ENCODE peak calls at places on chromosomes 12 and 14, in five cellular contexts. G is A549, U is K562, P is IMR-90, B is H1. N is an unnamed sample.

GRCh38 chr14:72544615-72545387 is 349.1 kb downstream of the DPF3 start:
- DNase-seq in G (no peak), P (no peak), B (peak), U (no peak), N (no peak)

GRCh38 chr12:114678718-114679117 is 5.3 kb downstream of the TBX3 start:
- DNase-seq in G (no peak), B (no peak), P (no peak), U (no peak), N (no peak)

GRCh38 chr12:116331876-116332275 is 54.4 kb upstream of the MED13L start:
- DNase-seq in G (no peak), B (no peak), P (no peak), U (no peak), N (no peak)

GRCh38 chr12:106247731-106248176 is at the start of gene CKAP4:
- DNase-seq in U (peak), P (peak), B (no peak), G (peak), N (peak)

GRCh38 chr14:67385618-67386017 is 25.5 kb downstream of the EIF2S1 start:
- DNase-seq in P (no peak), U (no peak), B (no peak), G (no peak), N (no peak)

GRCh38 chr12:54251667-54252284 is 28.1 kb downstream of the CBX5 start:
- DNase-seq in U (peak), G (peak), B (no peak), P (peak), N (peak)

GRCh38 chr12:2543801-2544200 is 251.0 kb upstream of the FKBP4 start:
- DNase-seq in G (no peak), P (no peak), B (no peak), U (no peak), N (no peak)

GRCh38 chr14:101826359-101826758 is 64.8 kb downstream of the PPP2R5C start:
- DNase-seq in P (no peak), G (no peak), U (no peak), B (no peak), N (no peak)

GRCh38 chr14:20179218-20179617 is 11.5 kb upstream of the OR11G2 start:
- DNase-seq in P (no peak), G (no peak), U (no peak), B (no peak), N (no peak)

GRCh38 chr12:30796891-30797371 is 42.2 kb upstream of the CAPRIN2 start:
- DNase-seq in U (no peak), G (peak), B (no peak), P (peak), N (no peak)

GRCh38 chr12:54388214-54389138 is 3.9 kb upstream of the ZNF385A start:
- DNase-seq in P (no peak), G (no peak), U (peak), B (no peak), N (no peak)

GRCh38 chr14:99757331-99758070 is 35.7 kb upstream of the EML1 start:
- DNase-seq in U (no peak), B (no peak), G (peak), P (peak), N (no peak)

GRCh38 chr14:63938198-63939005 is 85.6 kb downstream of the SYNE2 start:
- DNase-seq in U (no peak), B (no peak), P (peak), G (no peak), N (no peak)

GRCh38 chr12:13727707-13728147 is 253.7 kb downstream of the GRIN2B start:
- DNase-seq in B (no peak), G (no peak), P (no peak), U (no peak), N (no peak)

GRCh38 chr12:28622416-28622815 is 432.2 kb downstream of the CCDC91 start:
- DNase-seq in U (no peak), P (peak), G (no peak), B (no peak), N (no peak)

GRCh38 chr14:91311284-91311662 is 66.8 kb upstream of the GPR68 start:
- DNase-seq in B (no peak), G (no peak), U (no peak), P (no peak), N (no peak)

GRCh38 chr14:100533647-100534485 is 53.4 kb downstream of the BEGAIN start:
- DNase-seq in P (no peak), G (no peak), U (no peak), B (no peak), N (no peak)

GRCh38 chr12:79934309-79935020 is 432 bp downstream of the PPP1R12A start:
- DNase-seq in G (peak), B (peak), P (peak), U (peak), N (peak)

GRCh38 chr14:91509083-91509877 is 830 bp downstream of the PPP4R3A start:
- DNase-seq in U (peak), G (peak), B (no peak), P (no peak), N (peak)

GRCh38 chr12:23055004-23055403 is 430.0 kb downstream of the ETNK1 start:
- DNase-seq in U (peak), B (peak), P (peak), G (no peak), N (peak)

GRCh38 chr12:47561746-47562145 is 144.1 kb downstream of the RPAP3 start:
- DNase-seq in P (no peak), B (no peak), U (no peak), G (no peak), N (no peak)

GRCh38 chr12:107344035-107344808 is 250.9 kb upstream of the CRY1 start:
- DNase-seq in U (no peak), G (peak), P (peak), B (no peak), N (peak)

GRCh38 chr12:127810026-127810425 is 456.9 kb upstream of the TMEM132C start:
- DNase-seq in U (no peak), P (no peak), G (no peak), B (no peak), N (no peak)

GRCh38 chr12:71124833-71125460 is 32.9 kb downstream of the TSPAN8 start:
- DNase-seq in G (no peak), U (no peak), P (no peak), B (no peak), N (peak)

GRCh38 chr14:95294834-95295599 is 24.7 kb downstream of the CLMN start:
- DNase-seq in P (no peak), B (no peak), U (no peak), G (no peak), N (peak)

GRCh38 chr12:89801284-89801683 is 92.6 kb upstream of the ATP2B1 start:
- DNase-seq in G (no peak), P (no peak), U (no peak), B (no peak), N (no peak)

GRCh38 chr12:124487065-124487833 is 80.2 kb downstream of the NCOR2 start:
- DNase-seq in P (no peak), B (no peak), U (peak), G (no peak), N (no peak)

GRCh38 chr12:2034633-2035420 is 18.0 kb upstream of the CACNA1C start:
- DNase-seq in U (peak), P (peak), B (peak), G (peak), N (peak)

GRCh38 chr12:41992692-41993215 is 151.9 kb downstream of the GXYLT1 start:
- DNase-seq in P (no peak), U (no peak), G (no peak), B (no peak), N (no peak)

GRCh38 chr12:57479376-57480115 is at the start of gene ARHGAP9:
- DNase-seq in B (no peak), G (no peak), P (peak), U (no peak), N (no peak)

GRCh38 chr12:112846619-112847018 is 55.1 kb downstream of the RPH3A start:
- DNase-seq in B (no peak), P (no peak), U (no peak), G (no peak), N (no peak)

GRCh38 chr12:112850343-112850742 is 56.4 kb upstream of the OAS1 start:
- DNase-seq in U (no peak), B (no peak), G (no peak), P (no peak), N (no peak)

GRCh38 chr12:112848338-112848715 is 56.8 kb downstream of the RPH3A start:
- DNase-seq in U (no peak), P (no peak), G (no peak), B (no peak), N (no peak)

GRCh38 chr12:112848972-112849371 is 57.4 kb downstream of the RPH3A start:
- DNase-seq in P (no peak), B (no peak), U (no peak), G (no peak), N (no peak)

DNA sequence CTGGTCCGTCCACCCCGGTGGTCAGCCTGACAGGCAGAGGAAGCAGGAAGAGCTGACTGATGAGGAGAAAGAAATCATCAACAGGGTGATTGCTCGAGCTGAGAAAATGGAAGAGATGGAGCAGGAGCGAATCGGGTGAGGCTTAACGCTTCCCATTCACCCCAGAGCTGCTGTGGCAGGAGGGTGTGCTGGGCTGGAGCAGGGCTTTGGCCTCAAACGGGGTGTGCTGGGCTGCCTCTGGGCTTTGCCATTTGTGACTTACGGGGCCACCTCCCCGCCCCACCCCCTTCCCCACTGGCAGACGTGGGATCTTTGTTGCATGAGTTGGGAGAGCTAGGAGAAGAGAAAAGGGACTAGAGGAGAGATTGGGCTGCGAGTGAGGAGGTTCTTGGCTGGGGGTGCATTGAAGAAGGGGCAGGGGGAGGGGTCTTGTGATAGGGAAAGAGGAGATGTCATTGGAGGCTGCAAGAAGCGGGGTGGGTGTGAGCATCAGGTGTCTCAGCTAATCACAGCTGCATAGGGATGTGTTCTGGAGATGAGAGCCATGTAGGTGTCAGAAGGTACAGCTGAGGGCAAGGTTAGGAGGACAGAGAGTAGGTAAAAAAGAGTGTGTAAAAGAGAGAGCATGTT is 56.3 kb downstream of the RPH3A start:
- DNase-seq in G (no peak), P (no peak), B (no peak), U (no peak), N (no peak)
- TF ChIP-seq MAFK in G (no peak), P (no peak), B (no peak), U (no peak), N (no peak)

DNA sequence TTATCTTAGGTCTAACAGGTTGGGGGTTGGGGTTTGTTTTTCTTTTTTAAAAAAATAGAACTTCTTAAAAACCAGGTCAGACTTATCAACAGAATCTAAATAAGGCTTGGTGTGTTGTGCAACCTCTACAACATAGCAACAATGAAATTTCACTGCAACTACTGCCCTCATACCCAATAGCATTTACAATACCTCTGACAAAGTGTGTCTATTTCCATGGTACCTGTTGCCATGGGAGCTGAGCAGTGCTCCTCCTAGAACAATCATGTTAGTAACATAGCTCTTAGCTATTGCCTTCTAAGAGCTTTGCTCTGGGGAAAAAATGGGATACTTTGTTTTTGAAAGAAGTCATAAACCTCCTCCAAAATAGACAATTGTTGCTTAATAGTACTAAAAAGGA is 103.3 kb upstream of the CCDC175 start:
- DNase-seq in G (no peak), U (no peak), B (no peak), P (no peak), N (no peak)
- TF ChIP-seq MAFK in G (no peak), U (no peak), B (no peak), P (no peak), N (no peak)

GRCh38 chr12:51390457-51391046 is 654 bp downstream of the GALNT6 start:
- DNase-seq in P (no peak), G (no peak), B (no peak), U (peak), N (no peak)

GRCh38 chr12:51395283-51396230 is 4.4 kb upstream of the GALNT6 start:
- DNase-seq in U (peak), G (no peak), P (no peak), B (no peak), N (no peak)

GRCh38 chr12:51393676-51394545 is 2.7 kb upstream of the GALNT6 start:
- DNase-seq in U (peak), B (no peak), G (no peak), P (peak), N (no peak)

GRCh38 chr12:51391047-51391837 is at the start of gene GALNT6:
- DNase-seq in P (no peak), U (peak), B (peak), G (peak), N (no peak)

DNA sequence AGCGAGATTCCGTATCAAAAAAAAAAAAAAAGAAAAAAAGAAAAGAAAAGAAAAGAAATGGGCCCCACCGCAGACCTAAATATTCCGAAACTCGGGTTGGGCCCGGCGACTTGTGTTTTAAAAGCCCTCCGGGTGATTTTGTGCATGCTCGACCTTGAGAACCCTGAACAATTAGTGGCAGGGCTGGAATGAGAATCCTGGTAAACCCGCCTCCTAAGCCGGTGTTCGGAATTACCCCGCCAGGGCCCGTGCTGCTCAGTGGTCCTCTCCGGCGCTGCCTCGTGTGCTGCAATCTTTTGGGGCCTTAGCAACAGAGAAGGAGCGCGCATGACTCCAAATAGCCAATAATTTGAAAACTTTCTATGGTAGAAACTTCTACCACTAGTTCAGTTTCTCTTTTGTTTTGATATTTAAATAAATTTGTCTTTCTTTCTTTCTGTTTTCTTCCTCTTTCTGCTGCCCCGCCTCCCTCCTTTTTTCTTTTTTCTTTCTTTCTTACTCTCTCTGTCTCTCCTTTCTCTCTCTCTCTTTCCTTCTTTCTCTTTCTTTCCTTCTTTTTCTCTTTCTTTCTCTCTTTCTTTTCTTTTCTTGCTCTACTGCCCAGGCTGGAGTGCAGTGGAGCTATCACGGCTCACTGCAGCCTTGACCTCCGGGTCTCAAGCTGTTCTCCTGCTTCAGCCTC is 1.5 kb upstream of the GALNT6 start:
- DNase-seq in B (no peak), G (no peak), U (peak), P (no peak), N (no peak)
- TF ChIP-seq MAFK in B (no peak), G (no peak), U (no peak), P (no peak), N (no peak)

GRCh38 chr12:69272511-69272910 is 33.1 kb downstream of the CPSF6 start:
- DNase-seq in P (no peak), U (no peak), B (no peak), G (no peak), N (no peak)

GRCh38 chr12:69274861-69275260 is 35.5 kb downstream of the CPSF6 start:
- DNase-seq in P (peak), U (no peak), B (no peak), G (no peak), N (no peak)

GRCh38 chr12:69278814-69279782 is 39.7 kb downstream of the CPSF6 start:
- DNase-seq in P (no peak), U (no peak), B (no peak), G (no peak), N (no peak)

GRCh38 chr12:69269736-69270135 is 30.4 kb downstream of the CPSF6 start:
- DNase-seq in B (no peak), U (no peak), P (no peak), G (no peak), N (no peak)

GRCh38 chr12:69275471-69275891 is 36.1 kb downstream of the CPSF6 start:
- DNase-seq in B (no peak), G (no peak), P (no peak), U (no peak), N (no peak)
- TF ChIP-seq MAFK in B (no peak), G (no peak), P (no peak), U (no peak), N (no peak)